ENCODE peak calls at places on chromosome 11, in five cellular contexts. One of them, this sample, is unnamed.

GRCh38 chr11:10275714-10276113 is 18.3 kb downstream of the SBF2 start:
- DNase-seq in epithelial cell of prostate: no peak
- DNase-seq in cardiac muscle cell: no peak
- DNase-seq in effector memory CD8-positive, alpha-beta T cell: no peak
- DNase-seq in left ventricle myocardium superior: no peak
- DNase-seq in this sample: no peak

GRCh38 chr11:66443602-66444001 is 5.0 kb upstream of the MRPL11 start:
- DNase-seq in cardiac muscle cell: no peak
- DNase-seq in left ventricle myocardium superior: no peak
- DNase-seq in epithelial cell of prostate: peak; percentile 46
- DNase-seq in effector memory CD8-positive, alpha-beta T cell: no peak
- DNase-seq in this sample: no peak

GRCh38 chr11:122757201-122757600 is 81.1 kb upstream of the CRTAM start:
- DNase-seq in cardiac muscle cell: no peak
- DNase-seq in effector memory CD8-positive, alpha-beta T cell: no peak
- DNase-seq in left ventricle myocardium superior: no peak
- DNase-seq in epithelial cell of prostate: no peak
- DNase-seq in this sample: no peak

GRCh38 chr11:115745545-115746265 is 241.5 kb upstream of the CADM1 start:
- DNase-seq in effector memory CD8-positive, alpha-beta T cell: no peak
- DNase-seq in epithelial cell of prostate: no peak
- DNase-seq in left ventricle myocardium superior: peak; percentile 65
- DNase-seq in cardiac muscle cell: no peak
- DNase-seq in this sample: peak; percentile 50

GRCh38 chr11:77668760-77669159 is 31.2 kb upstream of the CLNS1A start:
- DNase-seq in cardiac muscle cell: no peak
- DNase-seq in effector memory CD8-positive, alpha-beta T cell: no peak
- DNase-seq in left ventricle myocardium superior: no peak
- DNase-seq in epithelial cell of prostate: no peak
- DNase-seq in this sample: no peak

GRCh38 chr11:125772834-125773505 is 5.7 kb downstream of the PATE2 start:
- DNase-seq in left ventricle myocardium superior: no peak
- DNase-seq in cardiac muscle cell: no peak
- DNase-seq in epithelial cell of prostate: no peak
- DNase-seq in effector memory CD8-positive, alpha-beta T cell: no peak
- DNase-seq in this sample: no peak

GRCh38 chr11:128669491-128669890 is 24.4 kb upstream of the FLI1 start:
- DNase-seq in cardiac muscle cell: no peak
- DNase-seq in epithelial cell of prostate: no peak
- DNase-seq in left ventricle myocardium superior: no peak
- DNase-seq in effector memory CD8-positive, alpha-beta T cell: no peak
- DNase-seq in this sample: no peak

GRCh38 chr11:17293308-17293707 is 16.8 kb downstream of the NUCB2 start:
- DNase-seq in cardiac muscle cell: no peak
- DNase-seq in effector memory CD8-positive, alpha-beta T cell: no peak
- DNase-seq in epithelial cell of prostate: no peak
- DNase-seq in left ventricle myocardium superior: no peak
- DNase-seq in this sample: no peak

GRCh38 chr11:61004037-61004641 is 32.7 kb downstream of the CD6 start:
- DNase-seq in cardiac muscle cell: no peak
- DNase-seq in epithelial cell of prostate: no peak
- DNase-seq in left ventricle myocardium superior: no peak
- DNase-seq in effector memory CD8-positive, alpha-beta T cell: no peak
- DNase-seq in this sample: no peak

GRCh38 chr11:95736268-95737208 is 53.0 kb downstream of the FAM76B start:
- DNase-seq in effector memory CD8-positive, alpha-beta T cell: no peak
- DNase-seq in cardiac muscle cell: no peak
- DNase-seq in left ventricle myocardium superior: no peak
- DNase-seq in epithelial cell of prostate: no peak
- DNase-seq in this sample: no peak

GRCh38 chr11:78912778-78913177 is 338.1 kb upstream of the NARS2 start:
- DNase-seq in effector memory CD8-positive, alpha-beta T cell: no peak
- DNase-seq in left ventricle myocardium superior: no peak
- DNase-seq in epithelial cell of prostate: no peak
- DNase-seq in cardiac muscle cell: no peak
- DNase-seq in this sample: no peak

GRCh38 chr11:68857037-68857586 is 15.4 kb upstream of the CPT1A start:
- DNase-seq in effector memory CD8-positive, alpha-beta T cell: no peak
- DNase-seq in left ventricle myocardium superior: no peak
- DNase-seq in cardiac muscle cell: no peak
- DNase-seq in epithelial cell of prostate: no peak
- DNase-seq in this sample: no peak

GRCh38 chr11:720642-721346 is 14.8 kb downstream of the EPS8L2 start:
- DNase-seq in cardiac muscle cell: peak; percentile 66
- DNase-seq in effector memory CD8-positive, alpha-beta T cell: peak; percentile 33
- DNase-seq in left ventricle myocardium superior: peak; percentile 43
- DNase-seq in epithelial cell of prostate: no peak
- DNase-seq in this sample: peak; percentile 59

GRCh38 chr11:2813141-2813908 is 72.2 kb downstream of the CDKN1C start:
- DNase-seq in epithelial cell of prostate: no peak
- DNase-seq in left ventricle myocardium superior: peak; percentile 19
- DNase-seq in effector memory CD8-positive, alpha-beta T cell: no peak
- DNase-seq in cardiac muscle cell: peak; percentile 50
- DNase-seq in this sample: no peak

GRCh38 chr11:87352759-87353707 is 315.3 kb downstream of the TMEM135 start:
- DNase-seq in left ventricle myocardium superior: peak; percentile 92
- DNase-seq in epithelial cell of prostate: peak; percentile 36
- DNase-seq in effector memory CD8-positive, alpha-beta T cell: peak; percentile 82
- DNase-seq in cardiac muscle cell: peak; percentile 88
- DNase-seq in this sample: peak; percentile 87

GRCh38 chr11:299951-300735 is 817 bp upstream of the IFITM5 start:
- DNase-seq in epithelial cell of prostate: no peak
- DNase-seq in effector memory CD8-positive, alpha-beta T cell: no peak
- DNase-seq in cardiac muscle cell: peak; percentile 38
- DNase-seq in left ventricle myocardium superior: peak; percentile 36
- DNase-seq in this sample: peak; percentile 37

GRCh38 chr11:128388182-128388815 is 199.1 kb downstream of the ETS1 start:
- DNase-seq in cardiac muscle cell: no peak
- DNase-seq in epithelial cell of prostate: no peak
- DNase-seq in effector memory CD8-positive, alpha-beta T cell: no peak
- DNase-seq in left ventricle myocardium superior: no peak
- DNase-seq in this sample: no peak

GRCh38 chr11:131841028-131841427 is 470.6 kb downstream of the NTM start:
- DNase-seq in left ventricle myocardium superior: no peak
- DNase-seq in cardiac muscle cell: no peak
- DNase-seq in effector memory CD8-positive, alpha-beta T cell: no peak
- DNase-seq in epithelial cell of prostate: no peak
- DNase-seq in this sample: no peak

GRCh38 chr11:11069741-11070550 is 212.1 kb upstream of the ZBED5 start:
- DNase-seq in cardiac muscle cell: no peak
- DNase-seq in left ventricle myocardium superior: no peak
- DNase-seq in effector memory CD8-positive, alpha-beta T cell: no peak
- DNase-seq in epithelial cell of prostate: no peak
- DNase-seq in this sample: no peak